ENCODE peak calls at places on chromosome 18, in eight cellular contexts. X, Y, D, T, W, K, H and Z are unnamed samples.

GRCh38 chr18:33670052-33670451 is 92.0 kb downstream of the ASXL3 start:
- DNase-seq in X (no peak), Y (no peak), D (no peak), T (no peak), W (no peak), K (no peak), H (no peak), Z (no peak)

GRCh38 chr18:6874316-6874715 is 144.8 kb downstream of the ARHGAP28 start:
- DNase-seq in X (peak), Y (no peak), D (no peak), T (no peak), W (no peak), K (no peak), H (no peak), Z (peak)

GRCh38 chr18:49628119-49628518 is 66.3 kb downstream of the LIPG start:
- DNase-seq in X (no peak), Y (peak), D (no peak), T (no peak), W (peak), K (no peak), H (no peak), Z (no peak)

GRCh38 chr18:9943311-9943710 is 29.5 kb downstream of the VAPA start:
- DNase-seq in X (no peak), Y (no peak), D (no peak), T (no peak), W (no peak), K (no peak), H (no peak), Z (no peak)

GRCh38 chr18:11989966-11990380 is 8.7 kb downstream of the IMPA2 start:
- DNase-seq in X (no peak), Y (peak), D (no peak), T (no peak), W (no peak), K (no peak), H (no peak), Z (no peak)

GRCh38 chr18:70280007-70280925 is 8.6 kb upstream of the SOCS6 start:
- DNase-seq in X (no peak), Y (no peak), D (no peak), T (no peak), W (no peak), K (no peak), H (no peak), Z (peak)

GRCh38 chr18:46155652-46156051 is 51.5 kb downstream of the HAUS1 start:
- DNase-seq in X (peak), Y (no peak), D (no peak), T (no peak), W (no peak), K (no peak), H (no peak), Z (no peak)

GRCh38 chr18:53153281-53153680 is 813.3 kb downstream of the DCC start:
- DNase-seq in X (no peak), Y (peak), D (no peak), T (no peak), W (peak), K (no peak), H (no peak), Z (no peak)

GRCh38 chr18:210780-211179 is 52.4 kb downstream of the USP14 start:
- DNase-seq in X (no peak), Y (peak), D (no peak), T (no peak), W (no peak), K (no peak), H (no peak), Z (no peak)

GRCh38 chr18:57434177-57434535 is 1.0 kb upstream of the ONECUT2 start:
- DNase-seq in X (no peak), Y (peak), D (no peak), T (no peak), W (no peak), K (no peak), H (no peak), Z (no peak)

GRCh38 chr18:6441201-6441600 is 26.5 kb upstream of the L3MBTL4 start:
- DNase-seq in X (peak), Y (no peak), D (no peak), T (no peak), W (no peak), K (no peak), H (no peak), Z (no peak)

GRCh38 chr18:46315187-46315586 is 211.0 kb downstream of the HAUS1 start:
- DNase-seq in X (no peak), Y (no peak), D (no peak), T (no peak), W (no peak), K (no peak), H (no peak), Z (no peak)

GRCh38 chr18:11154369-11154982 is 5.1 kb upstream of the PIEZO2 start:
- DNase-seq in X (peak), Y (no peak), D (no peak), T (peak), W (no peak), K (no peak), H (no peak), Z (peak)

GRCh38 chr18:111292-112014 is 46.9 kb upstream of the USP14 start:
- DNase-seq in X (peak), Y (peak), D (peak), T (no peak), W (peak), K (peak), H (peak), Z (peak)

GRCh38 chr18:273525-273924 is 5.7 kb upstream of the THOC1 start:
- DNase-seq in X (no peak), Y (no peak), D (no peak), T (no peak), W (no peak), K (no peak), H (no peak), Z (no peak)

GRCh38 chr18:41624461-41624860 is 330.6 kb upstream of the PIK3C3 start:
- DNase-seq in X (no peak), Y (no peak), D (no peak), T (no peak), W (no peak), K (no peak), H (no peak), Z (no peak)

GRCh38 chr18:2547477-2548087 is 23.7 kb downstream of the METTL4 start:
- DNase-seq in X (peak), Y (no peak), D (no peak), T (peak), W (no peak), K (no peak), H (no peak), Z (peak)

GRCh38 chr18:27223570-27224340 is 38.6 kb upstream of the CHST9 start:
- DNase-seq in X (no peak), Y (peak), D (no peak), T (no peak), W (no peak), K (no peak), H (no peak), Z (no peak)

GRCh38 chr18:27921904-27922541 is 254.9 kb downstream of the CDH2 start:
- DNase-seq in X (peak), Y (peak), D (no peak), T (no peak), W (no peak), K (no peak), H (no peak), Z (no peak)

GRCh38 chr18:73409242-73409641 is 541.5 kb upstream of the NETO1 start:
- DNase-seq in X (peak), Y (no peak), D (no peak), T (no peak), W (no peak), K (no peak), H (no peak), Z (no peak)

GRCh38 chr18:57353940-57354461 is 1.6 kb downstream of the ST8SIA3 start:
- DNase-seq in X (peak), Y (peak), D (peak), T (no peak), W (no peak), K (no peak), H (peak), Z (peak)

GRCh38 chr18:77098554-77099174 is 33.9 kb downstream of the MBP start:
- DNase-seq in X (peak), Y (peak), D (no peak), T (no peak), W (no peak), K (no peak), H (no peak), Z (no peak)

GRCh38 chr18:10878703-10879102 is 270.7 kb downstream of the PIEZO2 start:
- DNase-seq in X (no peak), Y (no peak), D (no peak), T (no peak), W (peak), K (no peak), H (no peak), Z (no peak)

DNA sequence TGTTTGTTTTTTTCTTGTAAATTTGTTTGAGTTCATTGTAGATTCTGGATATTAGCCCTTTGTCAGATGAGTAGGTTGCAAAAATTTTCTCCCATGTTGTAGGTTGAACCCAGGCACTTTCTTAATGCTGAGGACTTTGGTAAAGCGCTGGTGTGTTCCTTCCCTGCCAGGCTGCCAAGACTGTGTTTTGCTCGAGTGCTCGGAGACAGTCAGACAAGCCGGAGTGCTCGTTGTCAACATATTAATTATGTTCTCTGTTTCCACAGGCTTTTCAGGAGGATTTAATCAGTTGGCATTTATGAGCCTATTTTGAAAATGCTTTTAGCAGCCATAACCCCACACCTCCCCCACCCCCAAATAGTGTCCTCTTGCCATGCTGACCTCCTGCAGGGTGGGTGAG is 6.4 kb downstream of the MTCL1 start:
- DNase-seq in X (no peak), Y (no peak), D (no peak), T (no peak), W (no peak), K (no peak), H (no peak), Z (no peak)
- H3K27ac ChIP-seq in X (no peak), Y (no peak), D (no peak), T (no peak), W (peak), K (no peak), H (no peak), Z (no peak)

GRCh38 chr18:59691046-59691395 is 6.2 kb downstream of the CCBE1 start:
- DNase-seq in X (peak), Y (no peak), D (no peak), T (peak), W (no peak), K (no peak), H (no peak), Z (no peak)
- H3K27ac ChIP-seq in X (peak), Y (no peak), D (no peak), T (no peak), W (peak), K (no peak), H (no peak), Z (no peak)

DNA sequence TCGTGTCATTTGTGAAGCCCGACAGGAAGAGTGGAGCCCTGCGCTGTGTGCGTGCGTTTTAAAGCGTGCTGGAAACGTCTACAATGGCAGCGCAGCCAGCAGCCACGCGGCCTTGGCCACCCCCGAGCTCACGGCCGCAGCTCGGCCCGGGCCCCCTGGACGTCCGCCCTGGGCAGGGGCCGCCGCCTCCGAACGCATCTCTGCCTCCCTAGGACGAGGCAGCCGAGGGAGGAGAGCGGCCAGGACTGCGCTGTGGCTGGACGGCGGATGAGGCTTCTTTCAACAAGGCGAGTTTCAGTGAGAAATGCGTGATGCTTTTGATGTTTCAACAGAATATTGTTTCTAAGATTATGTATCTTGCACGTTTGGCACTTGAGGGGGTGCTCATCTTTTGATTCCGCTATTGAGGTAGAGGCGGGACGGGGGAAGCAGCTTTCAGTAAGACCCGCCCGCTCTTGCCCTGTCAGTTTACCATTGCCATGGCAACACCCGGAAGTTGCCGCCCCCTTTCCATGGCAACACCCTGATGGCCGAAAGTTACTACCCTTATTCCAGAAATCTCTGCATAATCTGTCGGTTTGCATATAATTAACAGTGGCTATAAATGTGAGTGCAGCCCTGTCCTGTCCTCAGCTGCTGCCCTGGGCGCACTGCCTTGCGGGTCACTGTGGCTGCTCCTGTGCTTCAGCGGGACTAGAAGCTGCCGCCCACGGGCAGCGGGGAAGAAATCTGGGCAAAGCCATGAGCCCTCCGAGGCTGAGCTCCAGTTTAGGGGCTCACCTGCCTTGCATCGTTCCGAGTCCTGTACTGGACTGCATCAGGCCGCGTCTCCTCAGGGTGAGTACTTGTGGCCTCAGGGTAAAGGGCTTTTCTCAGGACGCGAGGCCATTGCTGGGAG is 38.6 kb downstream of the ADNP2 start:
- DNase-seq in X (peak), Y (peak), D (peak), T (peak), W (peak), K (peak), H (peak), Z (peak)
- H3K27ac ChIP-seq in X (peak), Y (no peak), D (no peak), T (peak), W (peak), K (peak), H (no peak), Z (no peak)

GRCh38 chr18:47915229-47915628 is 15.2 kb downstream of the SMAD2 start:
- DNase-seq in X (no peak), Y (no peak), D (no peak), T (no peak), W (no peak), K (no peak), H (no peak), Z (no peak)

GRCh38 chr18:47911877-47912276 is 18.6 kb downstream of the SMAD2 start:
- DNase-seq in X (no peak), Y (no peak), D (no peak), T (no peak), W (no peak), K (no peak), H (no peak), Z (no peak)

GRCh38 chr18:47912343-47912742 is 18.1 kb downstream of the SMAD2 start:
- DNase-seq in X (no peak), Y (no peak), D (no peak), T (no peak), W (no peak), K (no peak), H (no peak), Z (peak)

GRCh38 chr18:47915930-47916329 is 14.5 kb downstream of the SMAD2 start:
- DNase-seq in X (no peak), Y (no peak), D (no peak), T (no peak), W (no peak), K (no peak), H (no peak), Z (no peak)

DNA sequence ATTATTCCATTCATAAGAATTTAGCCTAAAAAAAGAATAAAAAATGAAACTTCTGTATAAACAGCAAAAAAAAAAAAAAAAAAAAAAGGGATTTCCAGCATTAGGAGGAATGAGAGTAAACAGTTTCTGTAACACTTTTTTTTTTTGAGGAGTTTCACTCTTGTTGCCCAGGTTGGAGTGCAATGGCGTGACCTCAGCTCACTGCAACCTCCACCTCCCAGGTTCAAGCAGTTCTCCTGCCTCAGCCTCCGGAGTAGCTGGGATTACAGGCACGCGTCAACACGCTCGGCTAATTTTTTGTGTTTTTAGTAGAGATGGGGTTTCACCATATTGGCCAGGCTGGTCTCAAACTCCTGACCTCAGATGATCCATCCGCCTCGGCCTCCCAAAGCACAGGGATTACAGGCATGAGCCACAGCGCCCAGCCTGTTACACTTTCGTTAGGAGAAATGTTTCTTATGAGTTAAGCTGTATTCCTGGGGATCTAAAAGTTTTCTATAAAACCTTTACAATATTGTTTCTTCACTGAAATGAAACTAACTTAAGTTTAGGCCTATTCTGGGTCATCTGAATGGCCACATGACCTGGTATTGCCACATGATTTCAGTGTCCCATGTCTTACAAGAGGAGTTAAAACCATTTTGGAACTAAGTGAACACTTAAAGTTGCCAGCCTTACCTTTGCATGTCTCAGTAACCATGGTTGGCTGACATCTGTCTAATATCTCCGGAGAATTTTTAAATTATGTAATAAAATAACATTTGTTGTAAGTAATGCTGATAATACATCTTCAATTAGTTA is 17.5 kb downstream of the SMAD2 start:
- DNase-seq in X (peak), Y (no peak), D (no peak), T (no peak), W (no peak), K (no peak), H (no peak), Z (no peak)
- H3K27ac ChIP-seq in X (no peak), Y (no peak), D (peak), T (no peak), W (peak), K (peak), H (peak), Z (no peak)

GRCh38 chr18:54825626-54826344 is 2.5 kb upstream of the RAB27B start:
- DNase-seq in X (no peak), Y (no peak), D (no peak), T (no peak), W (no peak), K (no peak), H (no peak), Z (no peak)
- H3K27ac ChIP-seq in X (no peak), Y (no peak), D (no peak), T (no peak), W (no peak), K (no peak), H (no peak), Z (no peak)